ENCODE peak calls at places on chromosome 2, in eight cellular contexts. Q is stimulated activated CD4-positive, alpha-beta T cell treated with anti-CD3 and anti-CD28 coated beads, Interleukin-2, amount 100 ng/mL, for 48 hours; T is right cardiac atrium; P is brain microvascular endothelial cell; I is SK-N-SH; V is coronary artery; M is NCI-H510A treated with DMSO at 0.1 percent for 48 hours; J is Panc1. X is an unnamed sample.

GRCh38 chr2:203706403-203706802 is at the start of gene CD28:
- DNase-seq in Q (peak), T (peak), P (no peak), I (no peak), V (no peak), M (no peak), J (no peak), X (no peak)

GRCh38 chr2:9821805-9822445 is 21.3 kb upstream of the TAF1B start:
- DNase-seq in Q (no peak), T (no peak), P (no peak), I (no peak), V (no peak), M (peak), J (no peak), X (no peak)

GRCh38 chr2:46489430-46489829 is 10.1 kb downstream of the TMEM247 start:
- DNase-seq in Q (no peak), T (no peak), P (no peak), I (peak), V (no peak), M (no peak), J (no peak), X (no peak)

GRCh38 chr2:18834341-18834740 is 245.0 kb upstream of the NT5C1B start:
- DNase-seq in Q (no peak), T (no peak), P (peak), I (no peak), V (no peak), M (no peak), J (no peak), X (no peak)

GRCh38 chr2:23838970-23839369 is 88.0 kb downstream of the ATAD2B start:
- DNase-seq in Q (no peak), T (no peak), P (no peak), I (no peak), V (no peak), M (no peak), J (no peak), X (no peak)

GRCh38 chr2:180124273-180124881 is 117.3 kb upstream of the CWC22 start:
- DNase-seq in Q (no peak), T (no peak), P (peak), I (peak), V (no peak), M (peak), J (peak), X (no peak)

GRCh38 chr2:164014068-164014577 is 278.3 kb upstream of the FIGN start:
- DNase-seq in Q (no peak), T (peak), P (no peak), I (no peak), V (no peak), M (no peak), J (no peak), X (no peak)

GRCh38 chr2:142218471-142218870 is 87.7 kb upstream of the LRP1B start:
- DNase-seq in Q (no peak), T (no peak), P (peak), I (no peak), V (no peak), M (no peak), J (no peak), X (no peak)

GRCh38 chr2:177429688-177430325 is 37.2 kb downstream of the AGPS start:
- DNase-seq in Q (no peak), T (no peak), P (peak), I (no peak), V (no peak), M (no peak), J (no peak), X (no peak)